ENCODE peak calls at places on chromosome 19, in four cellular contexts. E is B cell, T is psoas muscle, K is colonic mucosa. D is an unnamed sample.

GRCh38 chr19:35223856-35224505 is 4.6 kb downstream of the FAM187B start:
- DNase-seq in T (no peak), E (no peak), K (no peak), D (no peak)

GRCh38 chr19:35268546-35269424 is at the start of gene USF2:
- DNase-seq in T (peak; percentile 81), K (peak; percentile 73), E (peak; percentile 87), D (peak; percentile 80)

GRCh38 chr19:51407631-51408131 is 9.8 kb downstream of the SIGLEC10 start:
- DNase-seq in T (no peak), E (peak; percentile 46), K (no peak), D (peak; percentile 63)

GRCh38 chr19:17680235-17680722 is 7.9 kb downstream of the UNC13A start:
- DNase-seq in E (peak; percentile 77), K (peak; percentile 24), T (peak; percentile 78), D (peak; percentile 83)

GRCh38 chr19:56838930-56839664 is 1.4 kb downstream of the PEG3 start:
- DNase-seq in T (peak; percentile 97), E (peak; percentile 46), K (peak; percentile 72), D (peak; percentile 55)

GRCh38 chr19:29404951-29405727 is 120.7 kb upstream of the VSTM2B start:
- DNase-seq in T (no peak), K (peak; percentile 20), E (no peak), D (no peak)

GRCh38 chr19:42132030-42132628 is at the start of gene POU2F2:
- DNase-seq in E (peak; percentile 92), T (peak; percentile 31), K (peak; percentile 55), D (peak; percentile 95)

GRCh38 chr19:861756-862528 is 2.5 kb downstream of the CFD start:
- DNase-seq in T (no peak), E (peak; percentile 75), K (peak; percentile 76), D (peak; percentile 72)

GRCh38 chr19:16012552-16012951 is 63.7 kb upstream of the TPM4 start:
- DNase-seq in E (no peak), K (no peak), T (no peak), D (no peak)

GRCh38 chr19:15318241-15318691 is 14.1 kb downstream of the BRD4 start:
- DNase-seq in K (no peak), T (no peak), E (peak; percentile 78), D (peak; percentile 45)

GRCh38 chr19:40321566-40322270 is 26.5 kb downstream of the C19orf47 start:
- DNase-seq in T (no peak), E (no peak), K (no peak), D (no peak)

GRCh38 chr19:37511186-37511585 is 4.4 kb downstream of the ZNF793 start:
- DNase-seq in K (no peak), T (no peak), E (no peak), D (no peak)

GRCh38 chr19:50694815-50695145 is 24.8 kb downstream of the SHANK1 start:
- DNase-seq in E (no peak), T (no peak), K (no peak), D (no peak)

GRCh38 chr19:39212377-39212742 is 8.3 kb upstream of the SYCN start:
- DNase-seq in T (no peak), K (peak; percentile 43), E (peak; percentile 51), D (peak; percentile 85)

GRCh38 chr19:19540707-19541515 is 2.8 kb downstream of the CILP2 start:
- DNase-seq in K (peak; percentile 79), T (no peak), E (peak; percentile 73), D (peak; percentile 90)

GRCh38 chr19:50003810-50004419 is 21.3 kb downstream of the VRK3 start:
- DNase-seq in K (no peak), T (peak; percentile 53), E (no peak), D (peak; percentile 73)

GRCh38 chr19:46373573-46374359 is 26.9 kb downstream of the PPP5C start:
- DNase-seq in K (peak; percentile 95), E (no peak), T (peak; percentile 69), D (no peak)

GRCh38 chr19:48868196-48868886 is at the start of gene PLEKHA4:
- DNase-seq in K (peak; percentile 55), T (peak; percentile 88), E (no peak), D (no peak)

DNA sequence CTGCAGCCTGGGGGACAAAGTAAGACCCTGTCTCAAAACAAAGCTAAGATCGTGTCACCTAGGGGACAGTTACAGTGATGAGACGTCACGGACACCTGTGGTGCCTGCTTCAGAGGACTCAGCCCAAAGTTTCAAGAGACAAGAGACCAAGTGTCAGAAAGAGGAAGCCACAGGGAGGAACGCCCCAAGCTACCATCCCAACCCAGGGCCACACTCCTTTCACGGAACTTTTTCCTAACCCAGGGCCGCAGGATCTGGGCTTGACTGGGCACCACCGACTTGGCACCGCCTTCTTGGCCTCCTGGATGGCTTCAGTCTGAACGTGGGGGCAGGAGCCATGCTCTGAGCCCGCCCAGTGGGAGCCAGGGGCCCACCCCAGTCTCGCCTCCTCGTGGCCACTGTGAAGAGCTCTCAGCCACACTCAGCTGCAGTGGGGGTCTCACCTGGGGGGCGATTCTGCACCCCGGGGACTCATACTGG is 8.5 kb downstream of the MOB3A start:
- DNase-seq in K (no peak), E (peak; percentile 88), T (no peak), D (peak; percentile 69)
- TF ChIP-seq CTCF in K (no peak), E (peak; percentile 61), T (no peak), D (peak; percentile 40)

GRCh38 chr19:6717036-6717435 is 3.4 kb downstream of the C3 start:
- DNase-seq in K (no peak), E (no peak), T (no peak), D (no peak)
- TF ChIP-seq CTCF in K (no peak), E (no peak), T (no peak), D (no peak)

GRCh38 chr19:2478324-2478755 is 2.4 kb downstream of the GADD45B start:
- DNase-seq in E (peak; percentile 55), K (peak; percentile 81), T (peak; percentile 77), D (peak; percentile 78)

GRCh38 chr19:2477141-2477710 is 1.3 kb downstream of the GADD45B start:
- DNase-seq in E (peak; percentile 54), K (peak; percentile 77), T (peak; percentile 55), D (peak; percentile 34)

GRCh38 chr19:2477732-2478191 is 1.8 kb downstream of the GADD45B start:
- DNase-seq in T (no peak), E (peak; percentile 44), K (peak; percentile 61), D (peak; percentile 42)

GRCh38 chr19:2479556-2480194 is 3.7 kb downstream of the GADD45B start:
- DNase-seq in E (no peak), T (no peak), K (no peak), D (peak; percentile 52)

GRCh38 chr19:2478756-2479555 is 3.0 kb downstream of the GADD45B start:
- DNase-seq in T (peak; percentile 83), E (peak; percentile 81), K (peak; percentile 80), D (peak; percentile 81)
- TF ChIP-seq CTCF in T (no peak), E (no peak), K (no peak), D (no peak)

GRCh38 chr19:31357315-31357673 is 8.1 kb upstream of the TSHZ3 start:
- DNase-seq in T (no peak), E (no peak), K (no peak), D (no peak)
- TF ChIP-seq CTCF in T (no peak), E (no peak), K (no peak), D (no peak)

GRCh38 chr19:13764101-13764807 is at the start of gene MRI1:
- DNase-seq in T (peak; percentile 86), K (peak; percentile 83), E (peak; percentile 73), D (peak; percentile 78)
- TF ChIP-seq CTCF in T (no peak), K (no peak), E (no peak), D (no peak)